ENCODE peak calls at places on chromosome 14, in nine cellular contexts. F, A, X, D, Q, K, B, W and U are unnamed samples.

GRCh38 chr14:57290753-57291152 is 22.0 kb downstream of the AP5M1 start:
- DNase-seq in F (no peak), A (no peak), X (no peak), D (no peak), Q (no peak), K (no peak), B (no peak), W (no peak), U (no peak)

GRCh38 chr14:57479197-57479596 is 14.5 kb downstream of the CCDC198 start:
- DNase-seq in F (no peak), A (no peak), X (no peak), D (no peak), Q (no peak), K (no peak), B (no peak), W (no peak), U (no peak)

GRCh38 chr14:37320106-37320505 is 122.4 kb downstream of the MIPOL1 start:
- DNase-seq in F (no peak), A (peak), X (no peak), D (peak), Q (no peak), K (no peak), B (no peak), W (no peak), U (no peak)

GRCh38 chr14:75443203-75443969 is 15.6 kb downstream of the JDP2 start:
- DNase-seq in F (no peak), A (peak), X (no peak), D (no peak), Q (no peak), K (no peak), B (no peak), W (no peak), U (no peak)

GRCh38 chr14:94079891-94080605 is 954 bp downstream of the DDX24 start:
- DNase-seq in F (no peak), A (peak), X (no peak), D (no peak), Q (no peak), K (peak), B (peak), W (no peak), U (peak)

GRCh38 chr14:80845877-80846276 is 95.7 kb downstream of the CEP128 start:
- DNase-seq in F (no peak), A (no peak), X (no peak), D (peak), Q (peak), K (no peak), B (no peak), W (no peak), U (no peak)

GRCh38 chr14:68780358-68781160 is 12.3 kb downstream of the ZFP36L1 start:
- DNase-seq in F (no peak), A (peak), X (no peak), D (peak), Q (no peak), K (no peak), B (no peak), W (peak), U (no peak)

GRCh38 chr14:58107947-58108552 is 44.0 kb downstream of the ARMH4 start:
- DNase-seq in F (no peak), A (peak), X (peak), D (peak), Q (peak), K (peak), B (peak), W (peak), U (peak)

GRCh38 chr14:99729991-99730875 is 46.1 kb downstream of the CYP46A1 start:
- DNase-seq in F (peak), A (peak), X (peak), D (peak), Q (peak), K (no peak), B (peak), W (peak), U (peak)

GRCh38 chr14:70698288-70698687 is 56.6 kb downstream of the TTC9 start:
- DNase-seq in F (no peak), A (peak), X (no peak), D (peak), Q (no peak), K (peak), B (no peak), W (no peak), U (no peak)

GRCh38 chr14:68084256-68084655 is 264.7 kb downstream of the RAD51B start:
- DNase-seq in F (no peak), A (peak), X (no peak), D (peak), Q (no peak), K (peak), B (no peak), W (no peak), U (peak)

GRCh38 chr14:34930591-34931069 is 52.2 kb upstream of the SRP54 start:
- DNase-seq in F (peak), A (no peak), X (no peak), D (no peak), Q (no peak), K (no peak), B (no peak), W (peak), U (peak)

GRCh38 chr14:72948481-72949138 is 22.3 kb downstream of the DCAF4 start:
- DNase-seq in F (no peak), A (peak), X (peak), D (peak), Q (peak), K (peak), B (peak), W (peak), U (peak)

GRCh38 chr14:42322486-42323284 is 716.0 kb downstream of the LRFN5 start:
- DNase-seq in F (no peak), A (no peak), X (no peak), D (no peak), Q (no peak), K (no peak), B (no peak), W (no peak), U (no peak)

GRCh38 chr14:104138098-104138890 is at the start of gene KIF26A:
- DNase-seq in F (no peak), A (no peak), X (peak), D (no peak), Q (peak), K (no peak), B (peak), W (no peak), U (no peak)